ENCODE peak calls at places on chromosomes 13 and 19, in four cellular contexts. V, J, M and D are unnamed samples.

GRCh38 chr19:33948651-33949335 is 152.1 kb downstream of the KCTD15 start:
- DNase-seq in V (no peak), J (no peak), M (no peak), D (no peak)

GRCh38 chr13:94548382-94549240 is 47.3 kb downstream of the TGDS start:
- DNase-seq in V (peak; percentile 52), J (no peak), M (peak; percentile 40), D (peak; percentile 45)

GRCh38 chr19:54661846-54662489 is 817 bp upstream of the LILRB4 start:
- DNase-seq in V (no peak), J (no peak), M (no peak), D (no peak)

GRCh38 chr13:74246398-74246975 is 112.3 kb upstream of the KLF12 start:
- DNase-seq in V (peak; percentile 57), J (no peak), M (peak; percentile 22), D (peak; percentile 18)

GRCh38 chr19:24065865-24066604 is 21.0 kb upstream of the ZNF254 start:
- DNase-seq in V (no peak), J (no peak), M (no peak), D (no peak)

GRCh38 chr13:31756346-31756745 is 17.0 kb downstream of the RXFP2 start:
- DNase-seq in V (peak; percentile 69), J (no peak), M (peak; percentile 45), D (no peak)

GRCh38 chr13:37985281-37985680 is 115.7 kb upstream of the TRPC4 start:
- DNase-seq in V (no peak), J (no peak), M (no peak), D (no peak)

GRCh38 chr13:110448230-110448629 is 113.3 kb downstream of the RAB20 start:
- DNase-seq in V (peak; percentile 45), J (no peak), M (no peak), D (no peak)

GRCh38 chr19:31175564-31176348 is 173.5 kb downstream of the TSHZ3 start:
- DNase-seq in V (no peak), J (no peak), M (no peak), D (no peak)

GRCh38 chr13:60226507-60226906 is 62.8 kb upstream of the DIAPH3 start:
- DNase-seq in V (peak; percentile 53), J (no peak), M (no peak), D (no peak)

GRCh38 chr19:3617463-3617862 is 9.1 kb downstream of the CACTIN start:
- DNase-seq in V (no peak), J (no peak), M (no peak), D (no peak)

GRCh38 chr13:50236898-50237318 is 221.7 kb downstream of the KCNRG start:
- DNase-seq in V (peak; percentile 53), J (peak; percentile 56), M (no peak), D (no peak)

GRCh38 chr13:45728759-45729158 is 26.6 kb downstream of the CBY2 start:
- DNase-seq in V (peak; percentile 7), J (no peak), M (no peak), D (no peak)

GRCh38 chr19:1608414-1609391 is 3.4 kb upstream of the UQCR11 start:
- DNase-seq in V (no peak), J (peak; percentile 37), M (no peak), D (peak; percentile 43)

GRCh38 chr13:30463820-30464495 is 1.8 kb downstream of the HMGB1 start:
- DNase-seq in V (peak; percentile 67), J (peak; percentile 74), M (peak; percentile 50), D (peak; percentile 71)

GRCh38 chr19:799076-799881 is 2.0 kb downstream of the PTBP1 start:
- DNase-seq in V (peak; percentile 71), J (peak; percentile 36), M (no peak), D (peak; percentile 39)

GRCh38 chr13:113057084-113057483 is 48.5 kb upstream of the F7 start:
- DNase-seq in V (no peak), J (no peak), M (no peak), D (no peak)

GRCh38 chr13:74145249-74145970 is 11.2 kb upstream of the KLF12 start:
- DNase-seq in V (peak; percentile 72), J (no peak), M (no peak), D (no peak)

DNA sequence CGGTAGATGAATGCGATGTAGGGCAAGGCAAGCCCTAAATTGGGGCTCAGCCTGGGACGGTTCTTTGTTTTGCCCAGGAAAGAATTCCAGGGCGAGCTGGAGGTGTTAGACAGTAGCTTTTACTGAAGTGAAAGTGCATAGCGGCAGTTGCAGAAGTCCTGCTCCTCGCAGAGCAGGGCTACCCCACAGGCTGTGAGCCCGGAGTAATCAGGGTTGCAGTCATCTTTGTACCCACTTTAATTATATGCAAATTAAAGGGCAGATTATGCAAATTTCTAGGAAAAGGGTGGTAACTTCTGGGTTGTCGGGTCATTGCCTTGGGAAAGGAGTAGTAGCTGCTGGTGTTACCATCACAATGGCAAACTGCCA is 30.5 kb downstream of the VAV1 start:
- DNase-seq in V (no peak), J (no peak), M (no peak), D (no peak)
- H3K4me3 ChIP-seq in V (no peak overlapping the region), J (no peak overlapping the region), M (no peak overlapping the region), D (no peak overlapping the region)

DNA sequence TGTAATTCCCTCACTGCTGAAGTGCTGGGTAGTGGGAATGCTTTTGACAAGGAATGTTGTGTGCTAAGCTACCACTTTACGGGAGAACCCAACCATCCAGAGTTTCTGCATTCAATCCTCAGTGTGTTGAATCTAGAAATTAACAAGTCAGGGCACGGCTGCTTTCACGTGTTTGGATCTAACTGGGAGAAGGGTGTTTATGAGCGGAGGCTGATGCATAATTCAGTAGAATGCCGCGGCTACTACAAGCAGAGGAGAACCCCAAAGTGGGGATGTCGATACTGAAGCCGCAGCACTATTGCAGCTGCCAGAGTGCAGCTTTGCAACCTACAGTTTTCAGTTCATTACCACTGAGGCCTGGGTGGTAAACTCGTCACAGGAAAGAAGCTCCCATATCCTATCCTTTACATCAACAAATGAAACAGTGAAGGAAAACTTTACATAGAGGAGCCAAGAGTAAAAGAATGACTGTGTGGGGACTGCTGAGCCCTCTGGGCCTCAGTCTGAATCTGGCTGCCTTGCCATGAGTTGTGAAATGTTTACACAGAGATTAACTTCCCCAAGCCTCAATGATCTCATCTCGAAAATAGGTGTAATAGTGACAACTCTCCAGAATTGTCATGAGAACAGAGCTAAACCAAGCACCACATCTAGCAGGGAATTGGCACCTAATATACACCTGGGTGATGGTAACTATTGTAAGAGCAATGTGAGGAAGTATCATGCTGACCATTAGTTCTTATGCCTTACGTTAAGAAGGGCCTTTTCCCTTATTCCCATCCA is 531.7 kb downstream of the MYO16 start:
- DNase-seq in V (no peak), J (no peak), M (no peak), D (no peak)
- H3K4me1 ChIP-seq in V (no peaks in the 10 kb centered on the region), J (no peaks in the 10 kb centered on the region), M (peaks cover 30% of the 10 kb centered on the region), D (no peaks in the 10 kb centered on the region)

GRCh38 chr13:79810671-79811070 is 329.7 kb downstream of the NDFIP2 start:
- DNase-seq in V (peak; percentile 64), J (no peak), M (no peak), D (no peak)
- H3K4me3 ChIP-seq in V (no peak overlapping the region), J (no peak overlapping the region), M (no peak overlapping the region), D (no peak overlapping the region)

GRCh38 chr19:13052447-13053232 is 50.0 kb downstream of the LYL1 start:
- DNase-seq in V (no peak), J (no peak), M (no peak), D (no peak)

GRCh38 chr19:13054605-13055212 is 47.9 kb downstream of the LYL1 start:
- DNase-seq in V (no peak), J (no peak), M (no peak), D (no peak)

GRCh38 chr19:13055213-13056051 is 47.2 kb downstream of the LYL1 start:
- DNase-seq in V (peak; percentile 98), J (no peak), M (peak; percentile 86), D (no peak)

GRCh38 chr19:13053238-13053637 is 49.4 kb downstream of the LYL1 start:
- DNase-seq in V (peak; percentile 80), J (no peak), M (no peak), D (no peak)

DNA sequence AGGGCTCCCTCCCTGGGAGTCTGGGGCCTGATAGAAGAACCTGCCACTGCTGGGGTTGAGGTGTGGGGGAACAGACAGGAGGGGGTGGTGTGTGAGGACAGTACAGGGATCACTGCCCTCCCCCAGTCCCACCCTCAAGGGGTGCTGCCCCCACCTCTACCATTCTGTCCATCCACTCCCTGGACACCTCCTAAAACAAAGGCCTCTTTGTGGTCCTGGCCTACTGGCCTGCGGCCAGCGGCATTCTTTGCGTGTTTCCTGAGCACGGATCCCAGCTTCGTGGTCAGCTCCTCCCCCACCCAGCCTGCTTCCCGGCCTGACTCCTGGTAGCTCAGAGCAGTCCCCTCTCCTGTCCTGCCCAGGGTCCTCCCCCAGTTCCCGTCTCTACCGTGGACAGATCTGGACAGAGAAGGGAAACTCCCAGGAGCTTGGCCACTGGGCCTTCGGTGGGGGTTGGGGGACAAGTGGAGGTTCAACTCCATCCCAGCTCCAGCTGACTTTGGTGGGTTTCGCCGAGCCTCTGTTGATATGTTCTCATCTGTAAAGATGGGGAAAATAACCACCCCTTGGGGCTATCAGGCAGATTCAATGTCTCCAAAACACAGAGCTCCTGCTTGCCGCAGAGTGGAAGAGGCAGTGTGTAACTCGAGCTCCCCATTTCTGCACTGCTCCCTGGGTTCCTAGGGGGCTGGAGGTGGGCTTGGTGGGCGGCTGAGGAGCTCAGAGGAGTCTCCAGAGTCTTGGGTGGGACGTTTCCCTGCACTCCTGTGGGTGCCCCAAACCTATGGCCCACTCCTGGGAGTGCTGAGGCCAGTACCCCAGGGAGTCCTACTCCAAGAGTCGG is 48.7 kb downstream of the LYL1 start:
- DNase-seq in V (peak; percentile 99), J (no peak), M (peak; percentile 78), D (no peak)
- H3K4me1 ChIP-seq in V (peaks cover 33% of the 10 kb centered on the region), J (peaks cover 7% of the 10 kb centered on the region), M (peaks cover 99% of the 10 kb centered on the region), D (peaks cover 7% of the 10 kb centered on the region)

GRCh38 chr19:51224163-51224641 is 678 bp upstream of the CD33 start:
- DNase-seq in V (no peak), J (no peak), M (no peak), D (no peak)
- H3K4me3 ChIP-seq in V (no peak overlapping the region), J (no peak overlapping the region), M (no peak overlapping the region), D (no peak overlapping the region)

DNA sequence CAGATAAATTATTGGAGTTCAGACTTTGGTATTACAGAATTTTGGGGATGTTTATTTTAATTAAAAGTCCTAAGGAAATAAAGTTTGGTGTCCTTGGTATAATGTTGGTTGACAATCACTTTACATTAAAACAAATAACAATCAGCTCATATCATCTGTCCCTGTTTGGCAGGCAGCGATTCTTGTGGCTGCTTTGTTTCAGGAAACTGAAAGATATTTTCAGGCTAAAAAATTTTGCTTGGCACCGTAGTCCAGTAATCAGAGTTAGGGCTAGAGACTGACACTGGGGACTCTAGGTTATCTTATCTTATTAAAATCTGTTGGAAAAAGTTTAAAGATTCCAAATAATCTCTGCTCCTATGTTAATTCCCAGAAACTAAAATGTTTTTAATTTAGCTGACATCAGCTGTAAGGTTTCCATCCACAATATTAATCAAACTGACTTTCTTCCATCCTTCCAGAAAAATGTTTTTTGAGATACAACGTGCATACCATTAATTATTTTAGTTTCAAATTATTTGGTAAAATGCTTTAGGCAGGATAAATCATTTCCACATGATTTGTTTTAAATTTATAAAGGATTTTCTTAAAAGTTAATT is 97.6 kb downstream of the ZIC5 start:
- DNase-seq in V (no peak), J (no peak), M (no peak), D (no peak)
- H3K4me1 ChIP-seq in V (no peaks in the 10 kb centered on the region), J (no peaks in the 10 kb centered on the region), M (no peaks in the 10 kb centered on the region), D (no peaks in the 10 kb centered on the region)

DNA sequence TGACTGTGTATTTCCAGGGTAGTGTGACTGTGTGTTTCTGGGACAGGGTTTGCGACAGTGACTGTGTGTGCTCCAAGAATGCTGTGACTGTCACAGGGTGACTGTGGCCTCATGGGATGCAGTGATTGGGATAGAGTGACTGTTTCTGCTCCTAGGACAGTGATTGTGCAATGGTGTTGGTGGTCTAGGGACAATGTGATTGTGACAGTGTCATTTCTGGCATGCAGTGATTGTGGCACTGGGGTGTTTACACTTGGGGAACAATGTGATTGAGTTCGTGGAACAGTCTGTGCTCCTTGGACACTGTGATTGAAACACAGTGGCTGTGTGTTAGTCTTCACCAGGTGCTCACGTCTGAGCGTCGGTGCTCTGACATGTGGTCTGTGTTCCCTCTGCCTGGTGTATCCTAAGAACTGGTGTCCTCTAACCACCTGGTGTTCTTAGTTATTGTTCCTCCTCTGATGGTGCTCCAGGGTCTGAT is 1.7 kb downstream of the PDE4A start:
- DNase-seq in V (no peak), J (no peak), M (no peak), D (no peak)
- H3K4me3 ChIP-seq in V (no peak overlapping the region), J (no peak overlapping the region), M (no peak overlapping the region), D (no peak overlapping the region)